ENCODE peak calls at places on chromosomes 4 and X, in four cellular contexts. J is PC-3, I is IMR-90, K is prostate gland. Z is an unnamed sample.

GRCh38 chr4:109434793-109435080 is 1.1 kb downstream of the SEC24B start:
- DNase-seq in K (no peak), J (no peak), I (peak; percentile 37), Z (no peak)

GRCh38 chrX:6175914-6176313 is 52.8 kb downstream of the NLGN4X start:
- DNase-seq in J (no peak), K (no peak), I (no peak), Z (no peak)

GRCh38 chr4:113591982-113592381 is 169.6 kb downstream of the CAMK2D start:
- DNase-seq in J (no peak), I (peak; percentile 44), K (no peak), Z (no peak)

GRCh38 chr4:41722171-41722570 is 26.4 kb downstream of the PHOX2B start:
- DNase-seq in I (peak; percentile 34), J (no peak), K (no peak), Z (no peak)

GRCh38 chr4:68655764-68656444 is 14.5 kb downstream of the UGT2B15 start:
- DNase-seq in K (no peak), I (no peak), J (peak; percentile 90), Z (peak; percentile 38)

GRCh38 chr4:87985097-87985886 is 9.8 kb downstream of the SPP1 start:
- DNase-seq in K (no peak), J (peak; percentile 74), I (peak; percentile 35), Z (peak; percentile 71)

GRCh38 chrX:38061335-38061734 is 55.0 kb downstream of the SYTL5 start:
- DNase-seq in K (no peak), I (peak; percentile 44), J (peak; percentile 89), Z (no peak)

GRCh38 chr4:170872794-170873193 is 783.0 kb upstream of the AADAT start:
- DNase-seq in K (no peak), I (no peak), J (no peak), Z (peak; percentile 60)

GRCh38 chr4:47451657-47452056 is 11.8 kb downstream of the COMMD8 start:
- DNase-seq in I (peak; percentile 61), J (no peak), K (no peak), Z (no peak)

GRCh38 chr4:62028758-62029157 is 828.6 kb downstream of the ADGRL3 start:
- DNase-seq in J (no peak), I (no peak), K (no peak), Z (no peak)

GRCh38 chr4:152943673-152944072 is 7.5 kb downstream of the FHDC1 start:
- DNase-seq in K (no peak), J (no peak), I (peak; percentile 44), Z (no peak)

GRCh38 chrX:11944486-11944885 is 186.4 kb downstream of the MSL3 start:
- DNase-seq in K (no peak), I (peak; percentile 64), J (peak; percentile 66), Z (peak; percentile 18)

GRCh38 chrX:110741213-110741796 is 54.3 kb downstream of the CHRDL1 start:
- DNase-seq in K (no peak), I (peak; percentile 73), J (peak; percentile 10), Z (peak; percentile 35)

GRCh38 chr4:91837608-91838029 is 466.1 kb upstream of the GRID2 start:
- DNase-seq in I (no peak), K (no peak), J (peak; percentile 63), Z (peak; percentile 49)

GRCh38 chr4:173522874-173523395 is 7.1 kb downstream of the HAND2 start:
- DNase-seq in K (no peak), I (no peak), J (no peak), Z (no peak)

GRCh38 chr4:173522160-173522873 is 7.7 kb downstream of the HAND2 start:
- DNase-seq in J (no peak), K (no peak), I (peak; percentile 85), Z (no peak)

GRCh38 chr4:173525118-173526033 is 4.7 kb downstream of the HAND2 start:
- DNase-seq in J (no peak), I (no peak), K (no peak), Z (no peak)

GRCh38 chr4:173526034-173526482 is 4.0 kb downstream of the HAND2 start:
- DNase-seq in K (no peak), J (no peak), I (no peak), Z (no peak)

DNA sequence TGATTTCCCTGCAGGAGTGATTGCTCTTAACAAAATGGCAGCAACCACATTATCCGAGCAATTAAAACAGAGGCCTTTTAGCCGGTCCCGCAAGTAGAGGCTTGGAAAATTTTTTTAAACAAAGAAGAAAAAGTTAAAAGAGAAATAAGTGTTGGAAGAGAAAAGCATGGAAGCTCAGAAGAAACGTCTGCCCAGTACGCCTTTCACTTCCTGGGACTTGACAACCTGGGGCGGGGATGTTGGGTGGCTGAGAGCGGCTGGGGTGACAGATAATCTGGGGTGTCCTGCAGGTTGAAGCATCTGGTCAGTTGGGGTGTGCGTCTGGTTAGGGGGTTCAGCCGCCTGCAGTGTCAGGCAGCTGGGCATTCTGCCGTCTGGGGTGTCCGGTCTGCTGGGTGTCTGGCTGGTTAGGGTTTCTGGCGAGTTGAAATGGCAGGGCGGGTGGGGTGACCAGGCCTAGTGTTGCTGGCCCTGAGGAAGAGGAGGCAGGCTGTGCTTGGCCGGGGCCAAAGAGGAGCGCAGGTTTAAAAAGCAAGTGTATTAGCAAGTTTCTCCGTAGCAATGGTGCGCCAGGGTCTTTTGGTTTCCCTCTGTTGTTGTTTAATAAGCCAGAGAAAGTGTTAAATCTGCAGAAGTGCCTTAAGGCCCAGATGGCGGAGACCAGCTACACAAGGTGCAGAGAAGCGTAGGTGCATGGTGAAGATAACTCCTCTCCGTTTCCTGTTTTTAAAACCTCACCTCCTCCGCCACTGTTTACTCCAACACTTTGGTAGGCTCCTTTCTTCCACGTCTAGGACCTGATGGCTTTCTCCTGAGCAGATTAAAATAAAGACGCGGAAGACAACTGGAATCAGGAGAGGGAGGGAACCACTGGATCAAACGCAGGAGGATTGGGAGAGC is 5.6 kb downstream of the HAND2 start:
- DNase-seq in J (no peak), K (no peak), I (no peak), Z (no peak)
- H3K27me3 ChIP-seq in J (peaks cover 44% of the 10 kb centered on the region), K (peaks cover 68% of the 10 kb centered on the region), I (peaks cover 73% of the 10 kb centered on the region), Z (peaks cover 94% of the 10 kb centered on the region)

DNA sequence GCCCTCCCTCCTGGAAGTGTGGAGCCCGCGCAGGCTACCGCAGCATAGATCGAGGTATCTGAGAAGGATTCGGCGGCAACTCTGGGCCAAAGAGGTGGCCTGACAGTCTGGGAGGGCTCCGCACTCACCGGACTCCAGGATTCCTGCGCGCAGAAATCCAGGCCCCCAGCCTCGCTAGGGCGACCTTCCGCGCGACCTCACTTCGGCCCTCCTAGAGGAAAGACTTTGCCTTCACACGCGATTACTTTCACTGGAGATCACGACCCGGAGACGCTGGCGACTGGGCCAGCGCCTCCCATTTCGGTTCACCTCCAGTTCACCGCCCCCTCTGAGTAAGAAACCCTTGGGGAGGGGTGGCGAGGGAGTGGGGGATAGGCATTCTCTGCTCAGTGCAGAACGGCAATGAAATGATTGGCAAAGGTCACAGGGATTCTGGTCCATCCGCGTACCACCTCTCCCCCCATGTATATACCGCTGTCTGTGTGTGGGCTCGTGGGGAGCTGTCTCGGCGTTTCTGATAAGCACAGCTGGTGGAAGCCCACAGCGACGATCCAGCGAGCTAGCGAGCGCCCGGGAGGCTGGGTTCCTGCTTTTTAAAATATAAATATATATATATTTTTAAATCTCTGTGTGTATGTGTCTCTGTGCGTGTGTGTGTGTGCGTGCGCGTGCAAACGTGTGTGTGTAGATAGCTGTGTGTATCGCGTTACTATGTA is 2.5 kb downstream of the POU3F4 start:
- DNase-seq in J (no peak), K (no peak), I (no peak), Z (no peak)
- H3K27me3 ChIP-seq in J (peaks cover 11% of the 10 kb centered on the region), K (no peaks in the 10 kb centered on the region), I (peaks cover 2% of the 10 kb centered on the region), Z (peaks cover 26% of the 10 kb centered on the region)

GRCh38 chr4:8300832-8301231 is 31.3 kb downstream of the HTRA3 start:
- DNase-seq in I (no peak), K (no peak), J (no peak), Z (no peak)
- H3K27me3 ChIP-seq in I (no peaks in the 10 kb centered on the region), K (no peaks in the 10 kb centered on the region), J (no peaks in the 10 kb centered on the region), Z (no peaks in the 10 kb centered on the region)

GRCh38 chrX:134181261-134181660 is 55.7 kb upstream of the CCDC160 start:
- DNase-seq in K (no peak), J (no peak), I (no peak), Z (no peak)

GRCh38 chrX:134180566-134180965 is 56.4 kb upstream of the CCDC160 start:
- DNase-seq in J (no peak), I (no peak), K (no peak), Z (no peak)

GRCh38 chrX:134174859-134175258 is 62.1 kb upstream of the CCDC160 start:
- DNase-seq in I (no peak), K (no peak), J (no peak), Z (no peak)

GRCh38 chrX:134174273-134174660 is 62.7 kb upstream of the CCDC160 start:
- DNase-seq in I (no peak), K (no peak), J (no peak), Z (no peak)

DNA sequence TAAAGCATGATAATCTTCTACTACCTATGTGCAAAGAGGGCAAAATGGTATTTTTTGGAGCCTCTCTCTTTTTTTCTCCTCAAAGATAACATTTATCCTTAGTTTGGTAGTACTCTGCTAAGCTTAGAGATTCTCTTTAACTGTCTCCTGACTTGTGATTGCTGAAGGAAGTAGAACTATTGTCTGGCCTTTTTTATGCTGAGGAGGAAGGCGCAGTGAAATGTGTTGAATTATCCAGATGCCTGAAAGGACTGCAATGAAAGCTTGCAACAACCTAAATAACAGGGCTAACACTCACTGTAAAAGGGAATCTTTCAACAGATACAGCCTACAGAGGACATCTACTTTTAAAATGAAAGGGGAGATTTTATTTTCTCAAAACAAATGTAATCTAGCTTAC is 59.5 kb upstream of the CCDC160 start:
- DNase-seq in I (no peak), J (no peak), K (no peak), Z (no peak)
- H3K27me3 ChIP-seq in I (peaks cover 12% of the 10 kb centered on the region), J (peaks cover 80% of the 10 kb centered on the region), K (no peaks in the 10 kb centered on the region), Z (peaks cover 8% of the 10 kb centered on the region)

Z was measured in kidney epithelial cell.